ENCODE peak calls at places on chromosomes 6 and 20, in six cellular contexts. C is CD8-positive, alpha-beta T cell; B is neuronal stem cell; V is lower lobe of right lung; L is breast epithelium; E is mesenchymal stem cell. R is an unnamed sample.

GRCh38 chr6:143449731-143450452 is 603 bp downstream of the ADAT2 start:
- DNase-seq in C (peak; percentile 62), B (peak; percentile 3), V (no peak), L (no peak), E (peak; percentile 57), R (peak; percentile 23)

GRCh38 chr6:39929733-39930461 is 4.4 kb downstream of the MOCS1 start:
- DNase-seq in C (no peak), B (no peak), V (no peak), L (no peak), E (peak; percentile 84), R (no peak)

GRCh38 chr20:34943808-34944568 is 11.6 kb downstream of the GSS start:
- DNase-seq in C (no peak), B (no peak), V (no peak), L (no peak), E (no peak), R (no peak)

GRCh38 chr6:112337209-112337638 is 9.9 kb upstream of the RFPL4B start:
- DNase-seq in C (no peak), B (peak; percentile 59), V (no peak), L (no peak), E (peak; percentile 81), R (no peak)

GRCh38 chr6:40509716-40510260 is 77.4 kb downstream of the LRFN2 start:
- DNase-seq in C (no peak), B (no peak), V (no peak), L (no peak), E (no peak), R (no peak)

GRCh38 chr6:134529921-134530320 is 212.0 kb upstream of the SGK1 start:
- DNase-seq in C (no peak), B (no peak), V (no peak), L (no peak), E (peak; percentile 45), R (no peak)

GRCh38 chr6:3137057-3137777 is 18.7 kb downstream of the BPHL start:
- DNase-seq in C (no peak), B (no peak), V (no peak), L (no peak), E (peak; percentile 17), R (no peak)

GRCh38 chr6:105319331-105319730 is 83.6 kb downstream of the PREP start:
- DNase-seq in C (no peak), B (no peak), V (no peak), L (no peak), E (no peak), R (no peak)

GRCh38 chr20:54474046-54474445 is 1.3 kb upstream of the DOK5 start:
- DNase-seq in C (no peak), B (no peak), V (no peak), L (no peak), E (no peak), R (no peak)

GRCh38 chr6:87606199-87606598 is 16.3 kb downstream of the ORC3 start:
- DNase-seq in C (no peak), B (no peak), V (no peak), L (no peak), E (no peak), R (no peak)

GRCh38 chr20:54004397-54004940 is 65.9 kb downstream of the BCAS1 start:
- DNase-seq in C (no peak), B (no peak), V (no peak), L (no peak), E (no peak), R (no peak)

GRCh38 chr20:308427-309038 is 11.2 kb downstream of the ZCCHC3 start:
- DNase-seq in C (no peak), B (no peak), V (no peak), L (no peak), E (no peak), R (no peak)

GRCh38 chr6:38375341-38375740 is 264.4 kb downstream of the BTBD9 start:
- DNase-seq in C (no peak), B (no peak), V (no peak), L (no peak), E (no peak), R (no peak)

GRCh38 chr20:5212897-5213296 is 86.1 kb downstream of the CDS2 start:
- DNase-seq in C (no peak), B (no peak), V (no peak), L (no peak), E (no peak), R (no peak)

GRCh38 chr6:145963216-145964068 is 716 bp downstream of the SHPRH start:
- DNase-seq in C (peak; percentile 63), B (peak; percentile 1), V (peak; percentile 69), L (peak; percentile 62), E (peak; percentile 75), R (peak; percentile 86)

GRCh38 chr20:34017610-34018009 is 23.9 kb downstream of the RALY start:
- DNase-seq in C (no peak), B (no peak), V (no peak), L (no peak), E (peak; percentile 92), R (no peak)

GRCh38 chr20:33569290-33570094 is 79.6 kb downstream of the CBFA2T2 start:
- DNase-seq in C (no peak), B (no peak), V (no peak), L (no peak), E (no peak), R (no peak)

GRCh38 chr20:61710108-61710507 is 355.6 kb downstream of the TAF4 start:
- DNase-seq in C (no peak), B (no peak), V (no peak), L (no peak), E (no peak), R (no peak)

GRCh38 chr6:133705731-133706130 is 183.2 kb upstream of the TCF21 start:
- DNase-seq in C (no peak), B (no peak), V (no peak), L (no peak), E (no peak), R (no peak)

GRCh38 chr6:135030056-135030473 is 24.6 kb downstream of the HBS1L start:
- DNase-seq in C (no peak), B (no peak), V (no peak), L (no peak), E (no peak), R (no peak)

GRCh38 chr6:25617997-25618396 is 34.0 kb upstream of the SCGN start:
- DNase-seq in C (no peak), B (no peak), V (no peak), L (no peak), E (no peak), R (no peak)

GRCh38 chr6:77619114-77619513 is 33.7 kb upstream of the MEI4 start:
- DNase-seq in C (no peak), B (no peak), V (no peak), L (no peak), E (no peak), R (no peak)

GRCh38 chr20:48750941-48751620 is 76.7 kb downstream of the PREX1 start:
- DNase-seq in C (peak; percentile 81), B (peak; percentile 92), V (peak; percentile 82), L (no peak), E (no peak), R (peak; percentile 79)

GRCh38 chr20:9015984-9016324 is 52.9 kb upstream of the PLCB4 start:
- DNase-seq in C (no peak), B (no peak), V (no peak), L (no peak), E (peak; percentile 25), R (no peak)

GRCh38 chr20:45826381-45827019 is 612 bp downstream of the TNNC2 start:
- DNase-seq in C (no peak), B (no peak), V (no peak), L (no peak), E (peak; percentile 64), R (no peak)

GRCh38 chr6:110622912-110623578 is 146.6 kb upstream of the SLC22A16 start:
- DNase-seq in C (no peak), B (no peak), V (no peak), L (no peak), E (no peak), R (no peak)

GRCh38 chr6:110620065-110620464 is 143.7 kb upstream of the SLC22A16 start:
- DNase-seq in C (no peak), B (no peak), V (no peak), L (no peak), E (no peak), R (no peak)

GRCh38 chr6:110619275-110619908 is 143.0 kb upstream of the SLC22A16 start:
- DNase-seq in C (no peak), B (no peak), V (no peak), L (no peak), E (no peak), R (no peak)

GRCh38 chr6:110618591-110619267 is 142.3 kb upstream of the SLC22A16 start:
- DNase-seq in C (no peak), B (peak; percentile 6), V (no peak), L (no peak), E (peak; percentile 7), R (no peak)

GRCh38 chr6:110621061-110621460 is 144.6 kb upstream of the SLC22A16 start:
- DNase-seq in C (no peak), B (no peak), V (no peak), L (no peak), E (no peak), R (no peak)
- H3K4me1 ChIP-seq in C (no peaks in the 10 kb centered on the region), B (peaks cover 13% of the 10 kb centered on the region), V (no peaks in the 10 kb centered on the region), L (no peaks in the 10 kb centered on the region), E (peaks cover 2% of the 10 kb centered on the region), R (peaks cover 4% of the 10 kb centered on the region)

DNA sequence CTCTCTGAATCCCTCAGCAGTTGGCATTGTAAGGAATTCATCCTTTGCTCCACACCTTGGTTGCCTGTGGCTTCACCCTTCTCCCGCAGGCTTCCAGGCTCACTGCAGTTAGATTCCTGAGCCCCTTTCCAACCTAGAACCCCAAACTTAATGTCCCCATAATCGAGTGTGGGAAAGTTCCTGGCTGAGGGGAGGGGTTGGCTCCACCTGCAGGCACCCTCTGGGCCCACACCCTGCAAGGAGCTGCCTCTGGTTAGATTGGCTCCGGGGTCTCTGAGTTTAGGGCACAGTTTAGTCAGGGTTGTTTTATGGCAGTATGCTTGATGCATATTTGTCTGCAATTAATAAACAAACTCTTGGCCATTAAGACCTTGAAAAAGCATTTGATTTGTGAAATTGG is 63.4 kb downstream of the MTHFD1L start:
- DNase-seq in C (no peak), B (no peak), V (no peak), L (no peak), E (no peak), R (no peak)
- H3K27ac ChIP-seq in C (no peak overlapping the region), B (no peak overlapping the region), V (no peak overlapping the region), L (no peak overlapping the region), E (no peak overlapping the region), R (no peak overlapping the region)

DNA sequence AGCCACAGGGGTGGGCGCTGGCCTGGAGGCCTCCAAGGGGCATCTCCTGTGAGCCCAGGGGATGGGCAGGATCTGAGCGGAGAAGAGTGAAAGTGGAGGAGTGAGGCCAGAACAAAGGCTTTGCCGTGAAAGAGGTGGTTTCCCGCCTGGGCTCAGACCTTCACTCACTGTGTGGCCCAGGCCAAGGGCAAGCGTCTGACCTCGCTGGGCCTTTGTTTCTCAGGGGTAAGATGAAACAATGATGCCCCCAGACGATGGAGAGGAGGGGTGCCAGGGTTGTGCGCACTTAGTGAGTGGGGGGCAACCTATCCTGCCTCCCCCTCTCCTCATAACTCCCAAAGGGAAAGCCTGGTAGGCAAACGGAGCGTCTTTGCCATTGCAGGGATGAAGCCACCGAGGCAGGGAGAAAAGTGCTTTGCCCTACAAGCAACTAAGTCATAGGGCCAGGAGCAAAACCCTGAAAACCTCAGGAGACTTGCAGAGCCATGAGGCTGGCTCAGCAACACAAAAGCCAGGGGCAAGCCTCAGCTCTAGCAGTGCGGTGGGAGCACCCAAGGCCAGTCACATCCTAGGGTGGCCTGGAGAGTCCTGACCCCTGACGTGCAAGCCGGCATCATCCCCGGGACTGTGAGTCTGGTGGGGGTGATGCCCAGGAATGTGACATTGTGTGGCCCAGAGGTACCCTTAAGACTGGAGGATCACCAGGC is 903 bp upstream of the STMN3 start:
- DNase-seq in C (no peak), B (no peak), V (no peak), L (no peak), E (no peak), R (no peak)
- H3K4me3 ChIP-seq in C (peak overlapping the region; percentile 72), B (peak overlapping the region; percentile 82), V (peak overlapping the region; percentile 66), L (peak overlapping the region; percentile 70), E (no peak overlapping the region), R (peak overlapping the region; percentile 46)

GRCh38 chr20:59581983-59582679 is 22.2 kb upstream of the PHACTR3 start:
- DNase-seq in C (no peak), B (no peak), V (no peak), L (peak; percentile 5), E (no peak), R (no peak)
- H3K4me1 ChIP-seq in C (peaks cover 3% of the 10 kb centered on the region), B (peaks cover 2% of the 10 kb centered on the region), V (peaks cover 5% of the 10 kb centered on the region), L (no peaks in the 10 kb centered on the region), E (no peaks in the 10 kb centered on the region), R (no peaks in the 10 kb centered on the region)